ENCODE peak calls at places on chromosomes 3 and 15, in seven cellular contexts. P is suprapubic skin, Z is HCT116, I is sigmoid colon, B is vagina, K is upper lobe of left lung, G is K562. T is an unnamed sample.

GRCh38 chr3:160135850-160136249 is 89.4 kb upstream of the C3orf80 start:
- DNase-seq in P (no peak), Z (no peak), I (no peak), B (no peak), K (no peak), G (no peak), T (no peak)

GRCh38 chr3:66179813-66180212 is 41.0 kb upstream of the SLC25A26 start:
- DNase-seq in P (no peak), Z (no peak), I (no peak), B (no peak), K (no peak), G (no peak), T (no peak)

GRCh38 chr15:89441295-89441762 is 55.1 kb downstream of the RHCG start:
- DNase-seq in P (no peak), Z (no peak), I (no peak), B (no peak), K (no peak), G (no peak), T (peak; percentile 47)

GRCh38 chr15:81304226-81304625 is 19.7 kb downstream of the STARD5 start:
- DNase-seq in P (no peak), Z (no peak), I (no peak), B (no peak), K (no peak), G (no peak), T (no peak)

GRCh38 chr15:76330281-76330680 is 6.3 kb upstream of the ISL2 start:
- DNase-seq in P (no peak), Z (no peak), I (peak; percentile 80), B (no peak), K (no peak), G (peak; percentile 28), T (peak; percentile 47)

GRCh38 chr3:127019449-127019848 is 36.5 kb downstream of the PLXNA1 start:
- DNase-seq in P (no peak), Z (no peak), I (no peak), B (no peak), K (peak; percentile 39), G (no peak), T (no peak)

GRCh38 chr15:56808160-56808559 is 74.9 kb upstream of the ZNF280D start:
- DNase-seq in P (no peak), Z (no peak), I (no peak), B (no peak), K (no peak), G (no peak), T (no peak)

GRCh38 chr3:126151562-126152302 is 28.7 kb downstream of the ALDH1L1 start:
- DNase-seq in P (no peak), Z (no peak), I (peak; percentile 48), B (no peak), K (peak; percentile 4), G (no peak), T (no peak)

GRCh38 chr15:39202641-39203040 is 378.2 kb upstream of the THBS1 start:
- DNase-seq in P (no peak), Z (no peak), I (no peak), B (no peak), K (no peak), G (no peak), T (no peak)

GRCh38 chr15:22895465-22896190 is 57.2 kb downstream of the NIPA2 start:
- DNase-seq in P (no peak), Z (peak; percentile 77), I (no peak), B (no peak), K (no peak), G (peak; percentile 51), T (peak; percentile 71)

GRCh38 chr3:113628316-113628715 is 68.1 kb downstream of the USF3 start:
- DNase-seq in P (no peak), Z (no peak), I (no peak), B (no peak), K (no peak), G (no peak), T (no peak)

DNA sequence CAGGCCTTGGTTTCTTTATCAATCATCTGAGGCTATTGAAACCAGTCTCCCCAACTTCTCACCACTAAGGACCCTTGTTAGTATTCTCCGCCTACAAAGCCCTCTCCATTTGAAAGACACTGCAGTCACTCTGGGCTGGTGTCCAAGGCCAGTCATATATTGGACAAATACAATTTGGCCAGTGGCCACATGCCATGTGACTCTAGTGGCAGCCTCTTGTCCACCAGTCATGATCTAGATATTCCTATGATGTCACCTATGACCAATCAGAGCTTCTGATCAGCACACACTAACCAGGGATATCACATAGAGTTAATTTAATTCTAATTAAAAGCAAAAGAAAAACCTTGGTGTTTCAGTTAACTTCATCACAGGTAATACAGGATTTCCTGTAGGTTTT is 68.2 kb downstream of the RAB11A start:
- DNase-seq in P (no peak), Z (no peak), I (no peak), B (no peak), K (no peak), G (peak; percentile 48), T (no peak)
- TF ChIP-seq POLR2AphosphoS5 in P (no peak), Z (no peak), I (no peak), B (no peak), K (no peak), G (no peak), T (no peak)

GRCh38 chr3:3615533-3615932 is 183.7 kb upstream of the LRRN1 start:
- DNase-seq in P (no peak), Z (no peak), I (no peak), B (no peak), K (no peak), G (no peak), T (no peak)
- TF ChIP-seq POLR2AphosphoS5 in P (no peak), Z (no peak), I (no peak), B (no peak), K (no peak), G (no peak), T (no peak)

DNA sequence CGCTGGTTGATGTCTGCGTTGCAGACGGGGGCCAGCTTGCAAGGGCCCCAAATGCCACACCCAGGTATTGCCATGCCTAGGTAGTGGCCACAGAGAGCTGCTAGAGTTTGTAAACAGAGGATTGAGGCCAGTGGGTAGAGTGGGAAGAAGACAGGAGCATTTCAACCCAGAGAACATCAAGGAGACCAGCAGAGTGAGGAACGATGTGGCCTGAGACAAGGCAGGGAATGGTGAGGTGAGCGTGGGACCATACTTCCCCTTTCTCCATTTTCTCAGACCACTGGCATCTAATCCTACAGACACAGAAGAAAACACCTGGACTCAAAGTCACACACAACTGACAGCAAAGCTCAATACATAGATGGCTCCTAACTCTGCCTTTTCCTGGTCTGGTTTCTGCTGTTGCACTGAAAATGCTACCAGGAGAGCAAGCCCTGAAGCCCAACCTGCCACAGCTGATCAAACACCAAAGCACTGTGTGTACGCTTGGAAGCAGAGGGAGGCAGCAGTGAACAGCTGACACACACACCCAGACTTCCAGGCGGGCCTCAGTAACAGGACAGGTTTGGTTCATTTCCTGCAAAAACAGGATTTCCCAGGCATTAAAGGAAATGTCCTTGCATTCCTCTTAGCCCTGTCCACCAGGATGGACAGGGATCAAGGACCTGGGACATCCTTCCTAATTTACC is 1.6 kb downstream of the FAM174B start:
- DNase-seq in P (no peak), Z (no peak), I (peak; percentile 76), B (no peak), K (no peak), G (no peak), T (peak; percentile 44)
- TF ChIP-seq POLR2AphosphoS5 in P (no peak), Z (no peak), I (peak; percentile 27), B (no peak), K (no peak), G (no peak), T (peak; percentile 80)

GRCh38 chr3:72229952-72230351 is 445.0 kb upstream of the PROK2 start:
- DNase-seq in P (no peak), Z (no peak), I (no peak), B (no peak), K (no peak), G (no peak), T (no peak)
- TF ChIP-seq POLR2AphosphoS5 in P (no peak), Z (no peak), I (no peak), B (no peak), K (no peak), G (no peak), T (no peak)

DNA sequence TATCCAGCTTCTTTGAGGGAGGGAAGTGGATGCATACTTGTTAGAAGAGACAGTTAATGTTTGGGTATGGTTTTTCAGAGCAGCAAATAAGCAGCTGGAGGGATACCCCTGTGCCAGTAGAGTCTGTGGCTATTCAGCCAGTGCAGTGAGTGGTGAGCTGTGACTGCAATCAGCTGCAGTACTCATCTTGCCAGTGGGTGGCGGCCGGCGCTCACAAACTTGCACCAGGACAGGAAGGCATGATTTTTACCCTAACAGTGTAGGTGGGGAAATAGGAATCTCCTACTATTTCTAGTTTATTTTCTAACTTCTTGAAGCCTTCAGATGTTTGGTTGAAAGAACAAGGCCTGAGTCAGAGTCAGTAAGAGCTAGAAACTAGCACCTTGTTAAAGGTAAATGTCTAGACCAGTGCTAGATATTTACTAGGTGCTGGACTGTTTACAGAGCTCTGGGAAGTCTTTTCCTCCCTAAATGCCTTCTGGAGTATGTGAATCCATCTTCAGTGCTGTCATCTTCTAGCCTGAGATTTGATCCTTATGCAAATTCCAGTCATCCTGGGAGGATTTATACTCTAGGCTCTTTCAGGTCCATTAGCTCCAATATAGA is 23.6 kb downstream of the TIMP4 start:
- DNase-seq in P (peak; percentile 80), Z (peak; percentile 34), I (peak; percentile 84), B (no peak), K (peak; percentile 87), G (peak; percentile 59), T (peak; percentile 77)
- TF ChIP-seq POLR2AphosphoS5 in P (no peak), Z (no peak), I (no peak), B (no peak), K (no peak), G (no peak), T (no peak)

DNA sequence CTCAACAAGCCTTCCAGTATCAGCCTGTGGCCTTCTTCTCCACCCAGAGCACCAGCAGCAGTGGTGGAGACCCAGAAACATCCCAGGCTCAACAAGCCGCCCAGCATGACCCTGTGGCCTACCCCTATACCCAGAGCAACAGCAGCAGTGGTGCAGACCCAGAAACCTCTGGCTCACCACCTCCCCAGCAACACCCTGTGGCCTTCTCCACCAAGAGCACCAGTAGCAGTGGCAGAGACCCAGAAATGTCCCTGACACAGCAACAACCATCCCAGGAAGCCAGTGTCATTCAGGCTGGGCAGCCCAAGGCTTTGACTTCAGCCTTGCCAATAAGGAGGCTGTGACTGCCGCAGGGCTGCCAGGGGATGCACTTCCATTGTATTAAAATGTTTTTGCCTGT is 16.3 kb upstream of the EMC3 start:
- DNase-seq in P (no peak), Z (no peak), I (peak; percentile 27), B (peak; percentile 55), K (no peak), G (no peak), T (no peak)
- TF ChIP-seq POLR2AphosphoS5 in P (no peak), Z (no peak), I (no peak), B (no peak), K (no peak), G (peak; percentile 38), T (no peak)

DNA sequence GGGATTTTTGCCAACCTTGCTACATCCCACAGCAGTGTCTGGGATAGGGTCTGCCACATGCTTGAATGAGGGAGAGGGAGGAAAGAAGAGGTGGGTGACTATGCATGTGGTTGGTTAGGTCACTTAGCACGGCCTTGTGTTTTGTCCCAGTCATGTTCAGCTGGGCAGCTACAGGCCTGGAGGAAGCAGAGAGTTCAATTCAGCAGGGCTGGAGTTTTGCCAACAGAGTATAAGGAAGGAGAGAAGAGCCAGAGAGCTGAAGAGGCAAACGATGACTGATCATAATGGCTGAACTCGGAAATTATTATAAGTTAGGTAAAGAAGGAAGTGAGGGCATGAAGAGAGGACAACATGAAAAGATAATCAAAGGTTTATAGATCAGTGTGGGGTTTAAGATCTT is 268.5 kb upstream of the NSMCE3 start:
- DNase-seq in P (no peak), Z (no peak), I (no peak), B (no peak), K (no peak), G (no peak), T (peak; percentile 27)
- TF ChIP-seq POLR2AphosphoS5 in P (no peak), Z (no peak), I (no peak), B (no peak), K (no peak), G (no peak), T (no peak)